ENCODE peak calls at places on chromosomes 11 and 22, in seven cellular contexts. L is GM12878, F is HCT116, H is SK-N-SH, B is H1, R is HepG2, O is K562. P is an unnamed sample.

GRCh38 chr11:64007160-64007628 is 21.0 kb downstream of the OTUB1 start:
- DNase-seq in H (peak; percentile 80), B (peak; percentile 73), F (no peak), O (peak; percentile 39), R (no peak), L (no peak), P (peak; percentile 37)

GRCh38 chr11:117127164-117127563 is 16.9 kb upstream of the PAFAH1B2 start:
- DNase-seq in R (no peak), B (no peak), H (no peak), O (no peak), L (no peak), F (no peak), P (no peak)

GRCh38 chr11:2777871-2778629 is 78.3 kb upstream of the KCNQ1OT1 start:
- DNase-seq in F (no peak), R (no peak), B (peak; percentile 46), L (no peak), H (peak; percentile 66), O (no peak), P (no peak)

GRCh38 chr22:41429232-41429945 is 17.2 kb downstream of the TOB2 start:
- DNase-seq in R (no peak), O (no peak), H (no peak), L (no peak), B (no peak), F (no peak), P (no peak)

GRCh38 chr11:75303544-75304224 is 47.8 kb downstream of the ARRB1 start:
- DNase-seq in O (no peak), H (peak; percentile 78), L (no peak), B (no peak), F (no peak), R (no peak), P (no peak)

GRCh38 chr22:29030618-29031235 is 30.9 kb downstream of the C22orf31 start:
- DNase-seq in L (no peak), B (peak; percentile 74), F (peak; percentile 89), H (peak; percentile 94), R (peak; percentile 93), O (peak; percentile 67), P (no peak)

GRCh38 chr11:70878366-70878765 is 374.0 kb downstream of the SHANK2 start:
- DNase-seq in R (no peak), B (no peak), F (no peak), L (no peak), H (no peak), O (no peak), P (no peak)

GRCh38 chr11:8167796-8168195 is 1.0 kb downstream of the RIC3 start:
- DNase-seq in F (no peak), O (no peak), B (no peak), R (no peak), H (no peak), L (no peak), P (peak; percentile 28)

GRCh38 chr11:11810764-11811726 is 30.7 kb upstream of the USP47 start:
- DNase-seq in B (peak; percentile 84), F (peak; percentile 85), L (no peak), H (no peak), R (no peak), O (peak; percentile 92), P (no peak)
- TF ChIP-seq JUND in B (no peak), F (no peak), L (no peak), H (no peak), R (no peak), O (no peak), P (no peak)

GRCh38 chr22:24791362-24791761 is 14.6 kb upstream of the SGSM1 start:
- DNase-seq in R (no peak), B (no peak), O (no peak), F (no peak), H (no peak), L (no peak), P (no peak)
- TF ChIP-seq JUND in R (no peak), B (no peak), O (no peak), F (no peak), H (no peak), L (no peak), P (no peak)

DNA sequence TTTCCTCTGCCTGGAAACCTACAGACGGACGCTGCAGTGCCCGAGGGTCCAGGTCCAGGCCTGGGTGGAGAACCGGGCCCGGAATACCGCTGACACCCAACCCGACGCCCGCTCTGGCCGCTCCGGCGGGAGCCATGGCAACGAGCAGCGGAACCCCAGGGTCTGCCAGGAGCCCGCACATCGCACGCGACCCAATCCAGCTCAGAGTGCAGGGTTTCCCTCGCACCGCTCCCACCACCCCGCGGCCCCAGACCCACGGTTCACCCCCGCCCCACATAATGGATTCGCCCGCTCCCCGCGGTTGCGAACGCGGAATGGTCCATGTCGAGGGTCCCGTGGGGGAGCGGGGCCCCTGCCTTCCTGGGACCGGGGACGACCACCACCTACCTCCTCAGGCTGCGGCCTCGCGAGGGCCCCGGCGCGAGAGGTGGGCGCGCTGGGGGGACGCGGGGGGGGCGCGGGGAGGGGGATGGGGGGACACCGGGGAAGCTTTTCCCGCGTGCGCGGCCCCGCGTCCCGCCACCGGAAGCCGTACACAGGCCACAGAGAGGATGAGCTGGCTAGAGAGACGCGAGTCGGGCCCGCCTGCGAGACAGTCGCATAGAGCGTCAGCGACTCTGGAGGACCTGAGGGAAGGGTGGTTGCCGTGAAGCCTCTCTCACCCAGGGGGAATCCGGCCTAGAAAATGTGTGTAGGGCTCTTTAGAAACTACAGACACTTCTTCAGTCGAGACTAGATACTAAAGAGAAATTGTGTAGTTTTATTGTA is at the start of gene SSRP1:
- DNase-seq in H (peak; percentile 95), O (peak; percentile 91), F (peak; percentile 72), L (peak; percentile 47), B (peak; percentile 82), R (peak; percentile 79), P (peak; percentile 95)
- TF ChIP-seq JUND in H (no peak), O (no peak), F (no peak), L (peak; percentile 87), B (peak; percentile 65), R (no peak), P (no peak)

GRCh38 chr22:36406721-36407120 is 19.0 kb upstream of the MYH9 start:
- DNase-seq in B (no peak), R (no peak), L (no peak), O (no peak), F (no peak), H (no peak), P (no peak)

GRCh38 chr22:36405221-36405631 is 17.5 kb upstream of the MYH9 start:
- DNase-seq in O (no peak), R (no peak), B (no peak), F (no peak), H (no peak), L (no peak), P (no peak)

GRCh38 chr22:36406139-36406538 is 18.4 kb upstream of the MYH9 start:
- DNase-seq in F (no peak), L (no peak), H (no peak), O (no peak), R (no peak), B (no peak), P (no peak)

GRCh38 chr22:36404436-36404835 is 16.7 kb upstream of the MYH9 start:
- DNase-seq in L (no peak), H (no peak), B (no peak), R (no peak), O (no peak), F (no peak), P (no peak)

GRCh38 chr22:36405671-36406070 is 17.9 kb upstream of the MYH9 start:
- DNase-seq in B (no peak), H (no peak), R (no peak), F (no peak), O (no peak), L (no peak), P (no peak)
- TF ChIP-seq JUND in B (no peak), H (no peak), R (no peak), F (no peak), O (no peak), L (no peak), P (no peak)

DNA sequence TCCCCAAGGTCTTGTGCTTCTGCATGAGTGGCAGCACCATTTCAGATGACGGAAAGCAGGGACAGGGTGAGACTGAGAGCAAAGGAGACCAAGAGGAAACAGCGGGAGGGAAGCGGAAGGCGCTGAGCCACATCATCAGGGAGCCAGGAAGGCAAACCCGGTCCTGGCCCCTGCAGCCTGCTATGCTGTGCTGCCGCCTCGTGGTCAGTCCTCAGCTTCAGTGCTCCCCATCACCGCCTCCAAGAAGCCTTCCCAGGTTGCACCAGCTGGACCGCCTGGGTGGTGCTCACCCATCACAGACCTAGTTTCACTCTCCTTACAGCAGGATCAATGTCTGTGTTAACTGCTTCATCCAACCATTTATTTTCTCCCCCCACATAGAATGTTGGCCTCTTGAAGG is 73.0 kb upstream of the PHF21B start:
- DNase-seq in O (peak; percentile 15), L (no peak), H (peak; percentile 75), R (no peak), F (no peak), B (peak; percentile 81), P (no peak)
- TF ChIP-seq JUND in O (no peak), L (no peak), H (no peak), R (no peak), F (no peak), B (no peak), P (no peak)

DNA sequence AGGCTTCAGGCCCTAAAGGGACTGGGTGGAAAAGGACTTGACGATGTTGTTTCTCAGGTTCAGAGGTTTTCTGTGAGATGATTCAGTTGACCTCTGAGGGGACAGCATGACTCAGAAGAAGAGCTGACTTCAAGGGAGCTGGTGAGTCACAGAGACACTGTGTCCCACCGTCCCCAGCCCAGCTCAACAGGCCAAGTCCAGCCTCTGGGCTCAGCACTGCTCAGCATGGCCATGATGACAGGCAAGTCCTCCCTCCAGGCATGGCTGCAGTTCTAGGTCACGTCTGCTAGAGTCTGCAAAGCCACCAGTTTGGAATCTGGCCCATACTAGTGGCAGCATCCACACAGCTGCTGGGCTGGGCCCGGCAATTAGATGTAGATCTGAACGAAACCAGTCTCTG is 12.9 kb downstream of the TRIM29 start:
- DNase-seq in R (peak; percentile 37), L (no peak), F (peak; percentile 38), H (no peak), O (peak; percentile 41), B (no peak), P (no peak)
- TF ChIP-seq JUND in R (no peak), L (no peak), F (peak; percentile 77), H (no peak), O (peak; percentile 80), B (no peak), P (no peak)

DNA sequence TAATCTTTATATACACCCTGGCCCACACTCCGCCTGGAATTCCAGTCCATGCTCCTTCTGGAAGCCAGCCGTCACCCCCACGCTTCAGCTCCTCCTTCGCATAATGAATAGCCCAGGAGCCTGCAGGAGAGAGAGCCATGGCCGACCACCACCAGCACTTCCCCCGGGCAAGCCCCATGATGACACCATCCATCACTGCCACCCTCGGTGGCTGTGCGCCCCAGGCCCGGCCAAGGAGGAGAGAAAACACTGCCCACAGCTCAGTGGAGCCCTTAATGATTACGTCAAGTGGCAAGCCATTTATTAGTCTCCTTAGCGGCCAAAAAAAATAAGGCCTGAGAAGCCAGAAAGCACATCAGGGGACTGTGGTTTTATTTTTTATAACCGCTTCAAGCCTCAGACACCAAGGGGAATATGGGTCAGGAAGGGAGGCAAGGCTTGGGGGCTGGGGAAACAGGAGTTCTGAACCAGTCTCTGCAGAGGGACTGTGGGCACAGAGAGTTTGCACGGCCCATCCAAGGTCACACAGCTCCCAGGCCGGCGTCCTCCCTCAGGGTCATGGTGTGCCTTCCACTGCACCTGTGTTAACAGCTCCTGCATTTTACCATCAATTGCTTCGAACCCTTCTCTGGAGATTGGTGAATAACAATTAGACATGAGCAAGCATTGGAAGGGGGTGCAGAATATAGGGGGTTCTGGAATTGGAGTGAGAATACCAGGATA is 134.3 kb downstream of the MN1 start:
- DNase-seq in R (no peak), H (no peak), L (no peak), F (no peak), O (no peak), B (no peak), P (no peak)
- TF ChIP-seq JUND in R (no peak), H (no peak), L (no peak), F (no peak), O (no peak), B (no peak), P (no peak)